ENCODE peak calls at places on chromosomes 16 and 17, in seven cellular contexts. One of them, this sample, is unnamed. For H3K4me1, the result is how much of the 10 kb centered on the place peaks cover.

GRCh38 chr17:37643118-37643766 is at the start of gene DDX52:
- DNase-seq in sigmoid colon: peak
- DNase-seq in HepG2: peak
- DNase-seq in spleen: peak
- DNase-seq in mucosa of descending colon: peak
- DNase-seq in transverse colon: peak
- DNase-seq in psoas muscle: peak
- DNase-seq in this sample: peak

GRCh38 chr16:21130811-21131210 is 19.8 kb downstream of the DNAH3 start:
- DNase-seq in sigmoid colon: no peak
- DNase-seq in HepG2: no peak
- DNase-seq in spleen: no peak
- DNase-seq in mucosa of descending colon: no peak
- DNase-seq in transverse colon: no peak
- DNase-seq in psoas muscle: no peak
- DNase-seq in this sample: no peak

GRCh38 chr16:20040011-20040410 is 33.7 kb downstream of the GPR139 start:
- DNase-seq in sigmoid colon: no peak
- DNase-seq in HepG2: no peak
- DNase-seq in spleen: no peak
- DNase-seq in mucosa of descending colon: no peak
- DNase-seq in transverse colon: no peak
- DNase-seq in psoas muscle: no peak
- DNase-seq in this sample: no peak

GRCh38 chr16:4767872-4768548 is 1.0 kb upstream of the ZNF500 start:
- DNase-seq in sigmoid colon: peak
- DNase-seq in HepG2: no peak
- DNase-seq in spleen: no peak
- DNase-seq in mucosa of descending colon: peak
- DNase-seq in transverse colon: peak
- DNase-seq in psoas muscle: no peak
- DNase-seq in this sample: no peak

GRCh38 chr17:1649844-1650409 is at the start of gene RILP:
- DNase-seq in sigmoid colon: peak
- DNase-seq in HepG2: peak
- DNase-seq in spleen: peak
- DNase-seq in mucosa of descending colon: peak
- DNase-seq in transverse colon: peak
- DNase-seq in psoas muscle: peak
- DNase-seq in this sample: no peak

GRCh38 chr17:5798104-5798503 is 213.8 kb upstream of the NLRP1 start:
- DNase-seq in sigmoid colon: no peak
- DNase-seq in HepG2: no peak
- DNase-seq in spleen: no peak
- DNase-seq in mucosa of descending colon: no peak
- DNase-seq in transverse colon: no peak
- DNase-seq in psoas muscle: no peak
- DNase-seq in this sample: no peak

GRCh38 chr16:22189473-22190168 is 16.5 kb upstream of the EEF2K start:
- DNase-seq in sigmoid colon: peak
- DNase-seq in HepG2: no peak
- DNase-seq in spleen: peak
- DNase-seq in mucosa of descending colon: peak
- DNase-seq in transverse colon: peak
- DNase-seq in psoas muscle: peak
- DNase-seq in this sample: no peak

GRCh38 chr17:82217120-82217529 is 4.5 kb upstream of the CCDC57 start:
- DNase-seq in sigmoid colon: peak
- DNase-seq in HepG2: no peak
- DNase-seq in spleen: peak
- DNase-seq in mucosa of descending colon: peak
- DNase-seq in transverse colon: peak
- DNase-seq in psoas muscle: no peak
- DNase-seq in this sample: peak

GRCh38 chr17:61926831-61927210 is 961 bp downstream of the INTS2 start:
- DNase-seq in sigmoid colon: no peak
- DNase-seq in HepG2: no peak
- DNase-seq in spleen: no peak
- DNase-seq in mucosa of descending colon: no peak
- DNase-seq in transverse colon: no peak
- DNase-seq in psoas muscle: no peak
- DNase-seq in this sample: no peak

GRCh38 chr17:40107266-40107980 is 7.0 kb upstream of the NR1D1 start:
- DNase-seq in sigmoid colon: no peak
- DNase-seq in HepG2: peak
- DNase-seq in spleen: peak
- DNase-seq in mucosa of descending colon: no peak
- DNase-seq in transverse colon: no peak
- DNase-seq in psoas muscle: no peak
- DNase-seq in this sample: no peak

GRCh38 chr17:57577751-57578607 is 167.1 kb downstream of the CCDC182 start:
- DNase-seq in sigmoid colon: peak
- DNase-seq in HepG2: peak
- DNase-seq in spleen: no peak
- DNase-seq in mucosa of descending colon: no peak
- DNase-seq in transverse colon: no peak
- DNase-seq in psoas muscle: peak
- DNase-seq in this sample: no peak

GRCh38 chr16:57265850-57266530 is 18.5 kb downstream of the PLLP start:
- DNase-seq in sigmoid colon: no peak
- DNase-seq in HepG2: no peak
- DNase-seq in spleen: peak
- DNase-seq in mucosa of descending colon: peak
- DNase-seq in transverse colon: peak
- DNase-seq in psoas muscle: peak
- DNase-seq in this sample: peak

GRCh38 chr17:61589990-61590389 is 1.0 kb downstream of the NACA2 start:
- DNase-seq in sigmoid colon: no peak
- DNase-seq in HepG2: no peak
- DNase-seq in spleen: no peak
- DNase-seq in mucosa of descending colon: no peak
- DNase-seq in transverse colon: no peak
- DNase-seq in psoas muscle: no peak
- DNase-seq in this sample: no peak

GRCh38 chr16:12468552-12468951 is 335.1 kb downstream of the CPPED1 start:
- DNase-seq in sigmoid colon: peak
- DNase-seq in HepG2: no peak
- DNase-seq in spleen: no peak
- DNase-seq in mucosa of descending colon: no peak
- DNase-seq in transverse colon: no peak
- DNase-seq in psoas muscle: no peak
- DNase-seq in this sample: no peak

GRCh38 chr17:19727466-19728113 is 11.2 kb upstream of the SLC47A2 start:
- DNase-seq in sigmoid colon: peak
- DNase-seq in HepG2: no peak
- DNase-seq in spleen: no peak
- DNase-seq in mucosa of descending colon: peak
- DNase-seq in transverse colon: peak
- DNase-seq in psoas muscle: peak
- DNase-seq in this sample: no peak

GRCh38 chr16:50702725-50703124 is 9.3 kb downstream of the NOD2 start:
- DNase-seq in sigmoid colon: no peak
- DNase-seq in HepG2: no peak
- DNase-seq in spleen: no peak
- DNase-seq in mucosa of descending colon: no peak
- DNase-seq in transverse colon: no peak
- DNase-seq in psoas muscle: no peak
- DNase-seq in this sample: no peak

GRCh38 chr17:80274871-80275449 is 14.3 kb downstream of the RNF213 start:
- DNase-seq in sigmoid colon: no peak
- DNase-seq in HepG2: no peak
- DNase-seq in spleen: no peak
- DNase-seq in mucosa of descending colon: no peak
- DNase-seq in transverse colon: no peak
- DNase-seq in psoas muscle: no peak
- DNase-seq in this sample: no peak

GRCh38 chr17:80279895-80280294 is 19.2 kb downstream of the RNF213 start:
- DNase-seq in sigmoid colon: peak
- DNase-seq in HepG2: no peak
- DNase-seq in spleen: no peak
- DNase-seq in mucosa of descending colon: peak
- DNase-seq in transverse colon: no peak
- DNase-seq in psoas muscle: peak
- DNase-seq in this sample: no peak

GRCh38 chr17:80274317-80274716 is 13.7 kb downstream of the RNF213 start:
- DNase-seq in sigmoid colon: no peak
- DNase-seq in HepG2: no peak
- DNase-seq in spleen: no peak
- DNase-seq in mucosa of descending colon: no peak
- DNase-seq in transverse colon: no peak
- DNase-seq in psoas muscle: no peak
- DNase-seq in this sample: no peak

GRCh38 chr17:80281516-80281915 is 20.9 kb downstream of the RNF213 start:
- DNase-seq in sigmoid colon: no peak
- DNase-seq in HepG2: no peak
- DNase-seq in spleen: no peak
- DNase-seq in mucosa of descending colon: peak
- DNase-seq in transverse colon: no peak
- DNase-seq in psoas muscle: peak
- DNase-seq in this sample: no peak

DNA sequence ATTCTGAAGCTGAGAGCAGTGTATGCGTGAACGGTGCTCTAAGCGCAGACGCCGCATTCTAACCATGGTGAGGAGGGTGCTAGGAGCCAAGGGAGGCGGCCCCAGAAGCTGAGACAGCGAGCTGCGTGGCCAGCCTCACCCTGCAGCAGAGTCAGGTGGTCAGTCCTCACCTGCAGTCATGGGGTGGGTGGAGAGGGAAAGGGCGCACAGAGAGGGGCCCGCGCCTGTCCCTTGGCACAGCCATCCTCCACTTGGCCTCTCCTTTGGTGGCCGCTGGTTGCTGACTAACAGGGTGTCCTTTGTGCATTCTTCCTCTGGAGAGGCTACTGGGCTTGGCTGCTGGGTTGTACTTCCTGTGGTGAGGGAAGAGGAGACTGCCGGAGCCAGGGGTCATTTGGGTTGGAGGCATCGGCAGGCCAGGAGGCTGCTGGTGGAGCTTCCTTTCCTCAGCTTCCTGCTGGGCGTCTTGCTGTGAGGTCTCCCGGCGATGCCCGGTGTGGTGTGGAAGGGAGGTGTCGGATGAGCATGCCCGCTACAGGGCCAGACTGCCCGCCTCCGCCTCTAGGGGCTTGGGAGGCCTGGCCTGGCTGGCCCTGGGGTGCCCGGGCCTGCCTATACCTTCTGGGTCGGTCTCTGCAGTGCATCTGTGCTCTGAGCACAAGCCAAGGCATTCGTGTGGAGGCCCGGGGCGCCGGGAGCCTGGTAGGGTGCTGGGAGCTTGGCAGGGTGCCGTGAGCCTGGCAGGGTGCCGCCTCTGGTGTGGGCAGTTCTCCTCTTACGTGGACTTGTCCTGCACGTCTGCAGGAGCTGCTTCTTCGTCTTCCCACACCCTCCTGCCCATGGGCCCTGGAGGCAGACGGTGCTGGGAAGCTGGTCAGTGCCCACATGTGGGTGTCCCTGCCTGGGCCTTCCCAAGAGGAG is 17.4 kb downstream of the RNF213 start:
- DNase-seq in sigmoid colon: peak
- DNase-seq in HepG2: no peak
- DNase-seq in spleen: no peak
- DNase-seq in mucosa of descending colon: peak
- DNase-seq in transverse colon: no peak
- DNase-seq in psoas muscle: peak
- DNase-seq in this sample: no peak
- H3K4me3 ChIP-seq in sigmoid colon: no peak
- H3K4me3 ChIP-seq in HepG2: no peak
- H3K4me3 ChIP-seq in spleen: no peak
- H3K4me3 ChIP-seq in mucosa of descending colon: no peak
- H3K4me3 ChIP-seq in transverse colon: no peak
- H3K4me3 ChIP-seq in psoas muscle: no peak
- H3K4me3 ChIP-seq in this sample: no peak

GRCh38 chr16:85315871-85316270 is 203.6 kb upstream of the CIBAR2 start:
- DNase-seq in sigmoid colon: no peak
- DNase-seq in HepG2: no peak
- DNase-seq in spleen: no peak
- DNase-seq in mucosa of descending colon: no peak
- DNase-seq in transverse colon: no peak
- DNase-seq in psoas muscle: no peak
- DNase-seq in this sample: no peak
- H3K4me1 ChIP-seq in sigmoid colon: under half
- H3K4me1 ChIP-seq in HepG2: under half
- H3K4me1 ChIP-seq in spleen: half or more
- H3K4me1 ChIP-seq in mucosa of descending colon: under half
- H3K4me1 ChIP-seq in transverse colon: under half
- H3K4me1 ChIP-seq in psoas muscle: half or more
- H3K4me1 ChIP-seq in this sample: under half

DNA sequence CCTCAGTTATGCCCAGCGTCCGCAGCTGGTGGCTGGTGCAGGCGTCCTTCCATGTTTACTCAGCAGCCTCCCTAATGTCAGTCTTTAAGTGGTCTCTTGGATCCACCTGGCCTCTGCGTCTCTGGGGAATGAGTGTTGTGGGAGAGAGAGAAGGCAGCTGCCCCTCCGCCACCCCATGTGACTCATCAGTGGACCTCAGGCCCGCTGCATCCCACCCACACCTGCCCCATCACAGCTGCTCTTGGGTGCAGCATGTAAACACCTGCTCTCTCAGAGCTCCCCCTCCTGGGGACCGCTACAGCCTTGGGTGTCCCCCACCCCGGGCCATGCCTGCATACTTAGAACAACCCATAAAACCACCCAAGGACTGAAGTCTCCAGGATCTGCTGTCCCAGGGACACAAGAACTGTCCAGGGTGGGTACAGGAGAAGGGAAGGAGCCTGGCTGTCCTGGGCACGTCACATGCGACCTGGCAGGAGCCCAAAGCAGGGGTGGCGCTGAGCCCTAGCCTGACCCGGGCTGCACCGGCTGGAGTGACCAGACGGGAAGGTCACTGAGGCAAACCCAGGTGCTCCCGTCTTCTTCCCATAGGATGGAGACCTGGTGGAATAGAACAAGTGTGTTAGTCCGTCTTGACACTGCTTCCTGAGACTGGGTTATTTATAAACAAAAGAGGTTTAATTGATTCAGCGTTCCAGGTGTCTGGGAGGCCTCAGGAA is 4.2 kb downstream of the C16orf90 start:
- DNase-seq in sigmoid colon: no peak
- DNase-seq in HepG2: peak
- DNase-seq in spleen: no peak
- DNase-seq in mucosa of descending colon: no peak
- DNase-seq in transverse colon: no peak
- DNase-seq in psoas muscle: no peak
- DNase-seq in this sample: peak
- TF ChIP-seq CTCF in sigmoid colon: no peak
- TF ChIP-seq CTCF in HepG2: peak
- TF ChIP-seq CTCF in spleen: no peak
- TF ChIP-seq CTCF in mucosa of descending colon: no peak
- TF ChIP-seq CTCF in transverse colon: no peak
- TF ChIP-seq CTCF in psoas muscle: no peak
- TF ChIP-seq CTCF in this sample: no peak

DNA sequence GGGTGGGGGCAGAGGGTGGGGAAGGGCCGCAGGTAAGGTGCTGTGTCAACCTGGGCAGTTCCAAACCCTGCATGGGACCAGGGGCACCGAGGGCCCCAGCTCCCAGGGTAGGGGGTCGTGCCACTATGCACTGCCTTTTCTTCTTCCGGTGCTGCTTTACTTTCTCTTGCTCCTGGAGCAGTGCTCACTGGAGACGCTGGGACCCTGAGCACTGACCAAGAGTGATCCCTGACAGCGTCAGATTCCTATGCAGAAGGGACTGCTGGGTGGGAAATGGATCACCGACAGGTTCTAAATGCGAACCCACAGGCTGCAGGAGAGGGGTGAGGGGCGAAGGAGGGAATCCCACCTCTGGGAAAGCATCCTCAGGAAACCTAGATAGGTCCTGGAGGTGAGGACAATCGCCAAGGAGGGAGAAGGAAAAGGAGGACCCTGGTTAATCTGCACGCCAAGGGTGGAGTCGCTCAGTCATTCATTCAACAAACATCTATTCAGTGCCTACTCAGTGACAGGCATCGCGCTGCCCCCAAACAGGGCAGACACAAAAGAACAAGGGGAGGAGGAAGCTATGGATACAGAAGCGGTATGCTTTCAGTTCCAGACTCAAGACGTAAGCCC is 470.2 kb downstream of the SOX9 start:
- DNase-seq in sigmoid colon: no peak
- DNase-seq in HepG2: no peak
- DNase-seq in spleen: no peak
- DNase-seq in mucosa of descending colon: peak
- DNase-seq in transverse colon: no peak
- DNase-seq in psoas muscle: no peak
- DNase-seq in this sample: peak
- H3K4me3 ChIP-seq in sigmoid colon: peak
- H3K4me3 ChIP-seq in HepG2: peak
- H3K4me3 ChIP-seq in spleen: peak
- H3K4me3 ChIP-seq in mucosa of descending colon: peak
- H3K4me3 ChIP-seq in transverse colon: peak
- H3K4me3 ChIP-seq in psoas muscle: peak
- H3K4me3 ChIP-seq in this sample: peak